ENCODE peak calls at places on chromosomes 11 and 22, in four cellular contexts. E is HCT116, Z is K562, O is HepG2. A is an unnamed sample.

GRCh38 chr11:131977854-131978253 is 607.4 kb downstream of the NTM start:
- DNase-seq in E (no peak), Z (no peak), O (no peak), A (no peak)

GRCh38 chr22:50270302-50271010 is at the start of gene MAPK11:
- DNase-seq in E (no peak), Z (peak; percentile 79), O (peak; percentile 47), A (no peak)

GRCh38 chr11:71283960-71284359 is 31.6 kb upstream of the SHANK2 start:
- DNase-seq in E (no peak), Z (no peak), O (peak; percentile 62), A (no peak)

GRCh38 chr11:14029971-14030531 is 67.5 kb downstream of the SPON1 start:
- DNase-seq in E (no peak), Z (peak; percentile 9), O (no peak), A (no peak)

GRCh38 chr11:61413496-61413895 is 16.3 kb downstream of the CPSF7 start:
- DNase-seq in E (no peak), Z (no peak), O (no peak), A (no peak)

GRCh38 chr11:2927851-2928604 is 1.2 kb downstream of the PHLDA2 start:
- DNase-seq in E (no peak), Z (peak; percentile 38), O (no peak), A (no peak)

GRCh38 chr11:59957094-59957493 is 6.7 kb upstream of the OOSP4A start:
- DNase-seq in E (no peak), Z (no peak), O (no peak), A (no peak)

GRCh38 chr22:31497148-31497938 is 1.0 kb downstream of the SFI1 start:
- DNase-seq in E (no peak), Z (no peak), O (no peak), A (no peak)

GRCh38 chr11:22163394-22163797 is 29.5 kb upstream of the ANO5 start:
- DNase-seq in E (no peak), Z (no peak), O (no peak), A (no peak)

GRCh38 chr11:47220401-47220821 is 5.6 kb downstream of the DDB2 start:
- DNase-seq in E (no peak), Z (no peak), O (peak; percentile 25), A (no peak)

GRCh38 chr11:4084406-4084805 is 10.2 kb upstream of the RRM1 start:
- DNase-seq in E (no peak), Z (no peak), O (no peak), A (no peak)

GRCh38 chr22:31139866-31140716 is at the start of gene PLA2G3:
- DNase-seq in E (no peak), Z (peak; percentile 41), O (peak; percentile 50), A (no peak)

GRCh38 chr11:6298605-6299004 is 21.7 kb downstream of the CAVIN3 start:
- DNase-seq in E (peak; percentile 51), Z (peak; percentile 12), O (peak; percentile 38), A (no peak)

GRCh38 chr11:44519989-44520737 is 45.3 kb upstream of the CD82 start:
- DNase-seq in E (no peak), Z (no peak), O (no peak), A (no peak)

GRCh38 chr11:111018571-111018970 is 227.0 kb upstream of the POU2AF2 start:
- DNase-seq in E (no peak), Z (no peak), O (no peak), A (no peak)

GRCh38 chr22:31238057-31238456 is 26.0 kb downstream of the LIMK2 start:
- DNase-seq in E (no peak), Z (no peak), O (no peak), A (no peak)

GRCh38 chr11:72585762-72586590 is 88.2 kb downstream of the PDE2A start:
- DNase-seq in E (peak; percentile 38), Z (peak; percentile 81), O (peak; percentile 44), A (no peak)

GRCh38 chr11:58963551-58964075 is 24.3 kb downstream of the GLYATL1 start:
- DNase-seq in E (no peak), Z (peak; percentile 30), O (no peak), A (peak; percentile 2)

GRCh38 chr11:108498816-108499408 is 728 bp upstream of the POGLUT3 start:
- DNase-seq in E (no peak), Z (no peak), O (no peak), A (no peak)

GRCh38 chr11:56841210-56841810 is 92.8 kb upstream of the OR9G4 start:
- DNase-seq in E (peak; percentile 27), Z (peak; percentile 61), O (peak; percentile 52), A (peak; percentile 34)

GRCh38 chr11:123505546-123506299 is 75.7 kb downstream of the GRAMD1B start:
- DNase-seq in E (no peak), Z (no peak), O (no peak), A (no peak)

GRCh38 chr22:47138898-47139789 is 376.7 kb downstream of the TBC1D22A start:
- DNase-seq in E (no peak), Z (no peak), O (no peak), A (no peak)

GRCh38 chr22:50305658-50306566 is 1.5 kb downstream of the PLXNB2 start:
- DNase-seq in E (peak; percentile 66), Z (peak; percentile 48), O (no peak), A (no peak)

GRCh38 chr11:210122-210802 is 2.8 kb downstream of the RIC8A start:
- DNase-seq in E (no peak), Z (no peak), O (no peak), A (no peak)

GRCh38 chr22:30204742-30205111 is 41.8 kb downstream of the LIF start:
- DNase-seq in E (no peak), Z (no peak), O (no peak), A (peak; percentile 20)

GRCh38 chr22:41256898-41257260 is 16.1 kb upstream of the CHADL start:
- DNase-seq in E (no peak), Z (no peak), O (no peak), A (no peak)

GRCh38 chr11:109937968-109938367 is 155.2 kb upstream of the ZC3H12C start:
- DNase-seq in E (no peak), Z (no peak), O (no peak), A (no peak)

GRCh38 chr11:119210035-119210434 is 3.9 kb downstream of the CBL start:
- DNase-seq in E (no peak), Z (peak; percentile 38), O (no peak), A (no peak)

GRCh38 chr11:8383227-8383626 is 119.5 kb upstream of the LMO1 start:
- DNase-seq in E (no peak), Z (no peak), O (no peak), A (no peak)

GRCh38 chr11:128772814-128773213 is 78.9 kb downstream of the FLI1 start:
- DNase-seq in E (no peak), Z (no peak), O (no peak), A (no peak)

GRCh38 chr22:39470462-39471335 is 13.9 kb downstream of the MGAT3 start:
- DNase-seq in E (no peak), Z (no peak), O (peak; percentile 37), A (no peak)
- H3K27ac ChIP-seq in E (no peak overlapping the region), Z (peak overlapping the region; percentile 92), O (no peak overlapping the region), A (no peak overlapping the region)

DNA sequence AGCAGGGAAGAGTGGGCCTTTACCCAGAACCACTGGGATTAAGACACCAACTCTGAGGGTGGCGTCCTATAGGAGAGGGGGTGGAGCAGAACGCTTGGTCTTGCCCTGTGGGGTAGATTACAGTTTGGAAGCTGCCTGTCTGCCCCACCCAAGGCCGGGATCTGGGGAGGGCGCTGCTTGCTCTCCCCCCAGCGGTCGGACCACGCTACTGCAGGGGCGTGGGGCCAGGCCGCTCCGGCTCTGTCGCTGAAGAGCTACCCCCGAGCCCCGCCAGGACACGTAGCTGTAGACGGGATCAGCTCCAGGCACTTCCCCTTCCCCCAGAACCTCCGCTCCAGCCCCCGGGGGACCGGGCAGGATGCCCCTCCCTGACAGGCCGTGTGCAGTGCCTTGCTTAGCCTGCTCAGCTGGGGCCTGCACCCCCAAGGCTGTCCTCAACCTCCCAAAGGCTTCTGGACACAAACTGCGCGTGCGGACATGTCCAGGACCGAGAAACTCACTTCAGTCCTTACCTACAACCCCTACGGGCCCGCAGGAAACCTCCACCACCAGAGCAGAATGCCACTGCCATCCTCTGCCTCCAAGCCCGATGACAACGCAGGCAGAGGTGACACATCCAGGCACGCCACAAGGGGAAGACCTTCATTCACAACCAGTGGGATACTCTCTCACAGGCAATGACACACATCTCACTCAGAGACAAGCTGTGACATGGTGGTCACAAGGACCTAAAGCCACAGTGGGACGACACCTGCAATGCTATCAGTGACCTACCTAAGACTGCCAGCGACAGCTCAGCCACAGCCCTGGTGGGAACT is 3.6 kb downstream of the AHNAK start:
- DNase-seq in E (peak; percentile 54), Z (peak; percentile 91), O (no peak), A (no peak)
- TF ChIP-seq EZH2 in E (no peak), Z (no peak), O (no peak), A (no peak)

GRCh38 chr11:64675417-64676252 is 47.4 kb downstream of the NRXN2 start:
- DNase-seq in E (no peak), Z (no peak), O (no peak), A (no peak)
- TF ChIP-seq POLR2AphosphoS5 in E (no peak), Z (no peak), O (no peak), A (no peak)

GRCh38 chr22:17788023-17788330 is 13.7 kb upstream of the BID start:
- DNase-seq in E (no peak), Z (no peak), O (no peak), A (peak; percentile 51)

GRCh38 chr22:17785185-17786184 is 11.2 kb upstream of the BID start:
- DNase-seq in E (peak; percentile 41), Z (peak; percentile 91), O (peak; percentile 72), A (no peak)

GRCh38 chr22:17787159-17788022 is 13.1 kb upstream of the BID start:
- DNase-seq in E (no peak), Z (no peak), O (no peak), A (no peak)

GRCh38 chr22:17784776-17785175 is 10.5 kb upstream of the BID start:
- DNase-seq in E (no peak), Z (no peak), O (no peak), A (no peak)

DNA sequence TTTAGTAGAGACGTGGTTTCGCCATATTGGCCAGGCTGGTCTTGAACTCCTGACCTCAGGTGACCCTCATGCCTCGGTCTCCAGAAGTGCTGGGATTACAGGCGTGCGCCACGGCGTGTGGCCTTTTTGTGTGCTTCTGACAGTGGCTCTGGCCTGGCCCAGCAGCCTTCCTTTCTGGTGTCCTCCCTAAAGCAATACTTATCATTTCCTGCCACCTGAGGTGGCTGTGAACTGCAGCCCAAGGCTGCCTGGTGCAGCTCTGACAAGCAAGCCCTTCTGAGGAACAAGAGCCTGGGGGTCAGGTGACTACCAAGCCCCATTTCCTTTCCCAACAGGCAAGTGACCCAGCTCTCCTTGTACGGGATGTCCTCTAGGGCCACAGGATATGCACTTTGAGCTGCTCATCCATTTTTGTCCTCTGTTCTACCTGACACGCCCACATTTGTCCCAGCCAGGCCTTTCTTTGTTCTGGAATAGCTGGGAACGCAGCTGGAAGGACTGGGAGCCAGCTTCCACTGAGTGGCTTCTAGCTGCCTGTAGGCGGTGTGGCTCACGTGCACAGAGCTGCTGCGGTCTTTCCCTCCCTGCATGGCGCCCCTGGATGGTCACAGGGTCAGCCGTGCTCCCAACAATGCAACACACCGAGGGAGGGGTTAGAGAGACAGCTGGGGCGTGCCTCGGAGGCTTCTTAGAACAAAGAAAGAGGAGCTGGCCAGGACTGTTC is 12.3 kb upstream of the BID start:
- DNase-seq in E (no peak), Z (peak; percentile 94), O (peak; percentile 91), A (no peak)
- H3K27ac ChIP-seq in E (no peak overlapping the region), Z (peak overlapping the region; percentile 77), O (peak overlapping the region; percentile 68), A (no peak overlapping the region)

GRCh38 chr11:115499891-115500290 is 4.3 kb downstream of the CADM1 start:
- DNase-seq in E (no peak), Z (no peak), O (no peak), A (no peak)
- TF ChIP-seq EZH2 in E (no peak), Z (no peak), O (no peak), A (no peak)

GRCh38 chr22:28817919-28818859 is 17.8 kb upstream of the XBP1 start:
- DNase-seq in E (no peak), Z (no peak), O (peak; percentile 79), A (no peak)
- TF ChIP-seq POLR2AphosphoS5 in E (no peak), Z (no peak), O (peak; percentile 55), A (no peak)